ENCODE peak calls at places on chromosomes 3 and 15, in five cellular contexts. W is ascending aorta, K is HFFc6, L is mesothelial cell of epicardium, R is cardiac muscle cell. Q is an unnamed sample.

GRCh38 chr3:64450396-64450956 is 225.2 kb upstream of the PRICKLE2 start:
- DNase-seq in W (no peak), K (no peak), L (no peak), R (no peak), Q (no peak)

GRCh38 chr3:102510663-102511062 is 75.8 kb downstream of the ZPLD1 start:
- DNase-seq in W (no peak), K (no peak), L (no peak), R (no peak), Q (peak)

GRCh38 chr3:194313642-194314430 is 37.3 kb downstream of the CPN2 start:
- DNase-seq in W (no peak), K (no peak), L (no peak), R (no peak), Q (no peak)

GRCh38 chr3:134064081-134064480 is 34.4 kb upstream of the SLCO2A1 start:
- DNase-seq in W (no peak), K (no peak), L (no peak), R (no peak), Q (no peak)

GRCh38 chr3:140148824-140149390 is 213.9 kb downstream of the CLSTN2 start:
- DNase-seq in W (no peak), K (no peak), L (no peak), R (no peak), Q (no peak)

GRCh38 chr3:17730318-17730967 is 12.0 kb downstream of the TBC1D5 start:
- DNase-seq in W (no peak), K (peak), L (no peak), R (peak), Q (no peak)

GRCh38 chr3:172204716-172205115 is 165.3 kb downstream of the FNDC3B start:
- DNase-seq in W (no peak), K (no peak), L (no peak), R (no peak), Q (no peak)

GRCh38 chr15:74642328-74642723 is 26.7 kb downstream of the CLK3 start:
- DNase-seq in W (no peak), K (no peak), L (no peak), R (peak), Q (no peak)

GRCh38 chr3:162863579-162863978 is 1367.0 kb downstream of the OTOL1 start:
- DNase-seq in W (no peak), K (no peak), L (no peak), R (no peak), Q (no peak)

GRCh38 chr3:128408693-128409620 is 57.7 kb downstream of the DNAJB8 start:
- DNase-seq in W (no peak), K (no peak), L (no peak), R (no peak), Q (no peak)
- TF ChIP-seq CTCF in W (no peak), K (peak), L (no peak), R (no peak), Q (peak)

GRCh38 chr15:101320501-101321052 is 25.5 kb upstream of the SNRPA1 start:
- DNase-seq in W (peak), K (peak), L (no peak), R (peak), Q (no peak)
- TF ChIP-seq CTCF in W (no peak), K (peak), L (no peak), R (peak), Q (peak)

DNA sequence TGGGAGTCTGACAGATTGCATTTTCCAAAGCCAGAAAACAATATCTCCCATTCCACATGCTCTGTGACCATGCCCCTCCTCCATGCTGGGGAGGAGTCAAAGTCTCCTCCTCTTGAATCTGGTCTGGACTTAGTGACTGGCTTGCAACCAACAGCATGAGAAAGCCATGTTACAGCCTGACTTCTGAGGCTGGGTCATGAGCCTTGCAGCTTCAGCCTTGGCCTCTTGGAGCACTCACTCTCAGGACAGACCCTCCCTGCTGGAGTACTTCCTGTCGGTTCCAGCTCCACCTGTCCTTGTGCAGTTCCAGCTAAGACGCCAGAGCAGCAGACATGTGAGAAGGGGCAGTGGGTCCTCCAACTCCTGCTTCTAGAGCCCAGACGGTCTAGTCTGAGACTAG is 49.7 kb upstream of the RBSN start:
- DNase-seq in W (no peak), K (no peak), L (no peak), R (peak), Q (no peak)
- TF ChIP-seq CTCF in W (no peak), K (no peak), L (no peak), R (no peak), Q (no peak)

GRCh38 chr15:22903427-22903826 is 65.0 kb downstream of the NIPA2 start:
- DNase-seq in W (no peak), K (no peak), L (no peak), R (no peak), Q (no peak)

GRCh38 chr15:22903961-22904534 is 65.6 kb downstream of the NIPA2 start:
- DNase-seq in W (no peak), K (no peak), L (no peak), R (no peak), Q (no peak)

GRCh38 chr15:22902046-22902445 is 63.6 kb downstream of the NIPA2 start:
- DNase-seq in W (no peak), K (no peak), L (no peak), R (no peak), Q (no peak)

GRCh38 chr15:22902981-22903380 is 64.5 kb downstream of the NIPA2 start:
- DNase-seq in W (no peak), K (no peak), L (no peak), R (no peak), Q (no peak)

DNA sequence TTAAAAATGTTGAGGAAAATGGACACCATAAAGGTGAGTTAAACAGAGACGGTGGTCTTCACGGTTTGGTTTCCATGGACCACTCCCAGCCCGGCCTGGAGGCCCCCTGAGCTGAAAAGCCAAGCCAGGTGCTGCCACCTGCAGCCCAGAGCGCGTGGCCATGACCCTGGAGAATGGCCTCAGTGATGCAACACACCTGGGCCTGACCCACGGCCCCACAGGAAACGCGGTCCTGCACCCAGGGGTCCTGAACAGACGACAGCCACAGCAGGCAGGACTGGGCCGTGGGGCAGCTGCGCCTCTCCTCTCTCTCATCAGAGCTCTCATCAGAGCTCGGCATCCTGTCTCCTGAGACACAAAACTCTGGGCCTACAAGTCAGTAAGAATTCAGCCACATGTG is 64.1 kb downstream of the NIPA2 start:
- DNase-seq in W (no peak), K (no peak), L (no peak), R (no peak), Q (no peak)
- TF ChIP-seq CTCF in W (no peak), K (no peak), L (no peak), R (no peak), Q (no peak)

GRCh38 chr3:52770581-52771333 is at the start of gene NEK4:
- DNase-seq in W (peak), K (peak), L (peak), R (peak), Q (peak)
- TF ChIP-seq CTCF in W (peak), K (peak), L (no peak), R (no peak), Q (no peak)